ENCODE peak calls at places on chromosomes 7 and 10, in seven cellular contexts. J, I, H, Z, S, V and W are unnamed samples.

GRCh38 chr10:3567291-3567963 is 217.6 kb downstream of the KLF6 start:
- DNase-seq in J (no peak), I (no peak), H (no peak), Z (no peak), S (no peak), V (no peak), W (no peak)

GRCh38 chr10:96832721-96833219 is 672 bp downstream of the LCOR start:
- DNase-seq in J (peak), I (peak), H (peak), Z (peak), S (no peak), V (peak), W (peak)

GRCh38 chr7:102819151-102819550 is 70.4 kb downstream of the FAM185A start:
- DNase-seq in J (no peak), I (no peak), H (no peak), Z (no peak), S (no peak), V (no peak), W (no peak)

GRCh38 chr7:116354171-116354545 is 143.8 kb downstream of the TES start:
- DNase-seq in J (no peak), I (no peak), H (peak), Z (no peak), S (no peak), V (no peak), W (no peak)

GRCh38 chr10:72659694-72660093 is 32.2 kb upstream of the MCU start:
- DNase-seq in J (no peak), I (no peak), H (no peak), Z (no peak), S (no peak), V (no peak), W (no peak)

GRCh38 chr10:129163536-129163935 is 303.5 kb upstream of the MGMT start:
- DNase-seq in J (no peak), I (no peak), H (no peak), Z (no peak), S (no peak), V (no peak), W (no peak)

GRCh38 chr7:66894463-66895080 is 26.5 kb upstream of the TMEM248 start:
- DNase-seq in J (no peak), I (no peak), H (peak), Z (no peak), S (peak), V (no peak), W (peak)

GRCh38 chr10:70296406-70296899 is 12.6 kb upstream of the NPFFR1 start:
- DNase-seq in J (no peak), I (peak), H (peak), Z (no peak), S (no peak), V (no peak), W (peak)

GRCh38 chr10:114520453-114520852 is 116.2 kb upstream of the AFAP1L2 start:
- DNase-seq in J (no peak), I (no peak), H (peak), Z (no peak), S (no peak), V (no peak), W (no peak)

GRCh38 chr7:106568680-106569499 is 92.1 kb downstream of the CCDC71L start:
- DNase-seq in J (no peak), I (no peak), H (peak), Z (peak), S (no peak), V (no peak), W (no peak)

GRCh38 chr7:508461-509170 is 11.0 kb downstream of the PDGFA start:
- DNase-seq in J (no peak), I (no peak), H (no peak), Z (no peak), S (no peak), V (no peak), W (no peak)

GRCh38 chr7:131735151-131735550 is 178.7 kb upstream of the PODXL start:
- DNase-seq in J (no peak), I (no peak), H (peak), Z (no peak), S (no peak), V (no peak), W (no peak)

GRCh38 chr7:32091608-32092210 is 21.5 kb upstream of the PDE1C start:
- DNase-seq in J (no peak), I (no peak), H (no peak), Z (no peak), S (no peak), V (no peak), W (no peak)

GRCh38 chr10:77357611-77358010 is 280.0 kb downstream of the KCNMA1 start:
- DNase-seq in J (no peak), I (no peak), H (peak), Z (no peak), S (no peak), V (no peak), W (no peak)